ENCODE peak calls at places on chromosomes 16 and 17, in six cellular contexts. O is frontal cortex, H is GM10248, S is non-pigmented ciliary epithelial cell, Y is T-helper 22 cell, X is progenitor cell of endocrine pancreas. J is an unnamed sample.

GRCh38 chr16:88478889-88479794 is 26.1 kb downstream of the ZFPM1 start:
- DNase-seq in O (no peak), Y (no peak), S (no peak), H (peak), X (no peak), J (no peak)

GRCh38 chr17:35898283-35899070 is 18.3 kb upstream of the CCL5 start:
- DNase-seq in Y (no peak), O (no peak), X (no peak), S (no peak), H (no peak), J (no peak)

GRCh38 chr17:35242805-35243458 is at the start of gene SLFN5:
- DNase-seq in S (peak), H (peak), X (peak), Y (peak), O (peak), J (peak)

GRCh38 chr16:85366031-85366763 is 246.9 kb upstream of the GSE1 start:
- DNase-seq in O (no peak), Y (no peak), H (no peak), X (no peak), S (no peak), J (no peak)

GRCh38 chr16:383326-384020 is 1.7 kb upstream of the PGAP6 start:
- DNase-seq in Y (peak), H (no peak), S (no peak), X (no peak), O (no peak), J (no peak)

GRCh38 chr17:17567631-17568030 is 23.9 kb downstream of the PEMT start:
- DNase-seq in Y (no peak), O (peak), X (no peak), H (no peak), S (no peak), J (no peak)

GRCh38 chr16:36336-36984 is 16.9 kb downstream of the POLR3K start:
- DNase-seq in H (no peak), Y (no peak), X (no peak), O (no peak), S (no peak), J (no peak)

GRCh38 chr16:2713523-2713922 is 6.5 kb downstream of the PRSS27 start:
- DNase-seq in H (no peak), Y (no peak), O (no peak), S (no peak), X (no peak), J (no peak)

GRCh38 chr17:11996722-11997146 is 541 bp downstream of the ZNF18 start:
- DNase-seq in S (no peak), Y (no peak), O (no peak), H (peak), X (no peak), J (peak)

GRCh38 chr17:27524594-27524993 is 68.3 kb downstream of the KSR1 start:
- DNase-seq in O (no peak), S (no peak), H (no peak), X (no peak), Y (no peak), J (no peak)